ENCODE peak calls at places on chromosomes 5 and 9, in seven cellular contexts. One of them, this sample, is unnamed.

GRCh38 chr9:112866662-112867274 is 23.9 kb downstream of the SLC46A2 start:
- DNase-seq in fibroblast of pulmonary artery: peak
- DNase-seq in mesothelial cell of epicardium: no peak
- DNase-seq in fibroblast of mammary gland: peak
- DNase-seq in tibial artery: peak
- DNase-seq in astrocyte: no peak
- DNase-seq in heart left ventricle: no peak
- DNase-seq in this sample: no peak

GRCh38 chr9:90941661-90942060 is 140.0 kb downstream of the SYK start:
- DNase-seq in fibroblast of pulmonary artery: no peak
- DNase-seq in mesothelial cell of epicardium: no peak
- DNase-seq in fibroblast of mammary gland: no peak
- DNase-seq in tibial artery: no peak
- DNase-seq in astrocyte: no peak
- DNase-seq in heart left ventricle: no peak
- DNase-seq in this sample: no peak

GRCh38 chr9:114570742-114571141 is 16.8 kb upstream of the ATP6V1G1 start:
- DNase-seq in fibroblast of pulmonary artery: no peak
- DNase-seq in mesothelial cell of epicardium: no peak
- DNase-seq in fibroblast of mammary gland: no peak
- DNase-seq in tibial artery: no peak
- DNase-seq in astrocyte: no peak
- DNase-seq in heart left ventricle: no peak
- DNase-seq in this sample: no peak

GRCh38 chr5:24110019-24110615 is 534.7 kb downstream of the CDH10 start:
- DNase-seq in fibroblast of pulmonary artery: peak
- DNase-seq in mesothelial cell of epicardium: no peak
- DNase-seq in fibroblast of mammary gland: peak
- DNase-seq in tibial artery: no peak
- DNase-seq in astrocyte: peak
- DNase-seq in heart left ventricle: no peak
- DNase-seq in this sample: no peak

GRCh38 chr5:112533315-112533867 is 114.3 kb upstream of the EPB41L4A start:
- DNase-seq in fibroblast of pulmonary artery: no peak
- DNase-seq in mesothelial cell of epicardium: no peak
- DNase-seq in fibroblast of mammary gland: no peak
- DNase-seq in tibial artery: no peak
- DNase-seq in astrocyte: no peak
- DNase-seq in heart left ventricle: no peak
- DNase-seq in this sample: no peak

GRCh38 chr9:128006360-128007024 is 25.7 kb upstream of the EEIG1 start:
- DNase-seq in fibroblast of pulmonary artery: no peak
- DNase-seq in mesothelial cell of epicardium: no peak
- DNase-seq in fibroblast of mammary gland: peak
- DNase-seq in tibial artery: no peak
- DNase-seq in astrocyte: peak
- DNase-seq in heart left ventricle: no peak
- DNase-seq in this sample: peak

GRCh38 chr5:142151436-142152382 is 43.1 kb downstream of the NDFIP1 start:
- DNase-seq in fibroblast of pulmonary artery: peak
- DNase-seq in mesothelial cell of epicardium: no peak
- DNase-seq in fibroblast of mammary gland: peak
- DNase-seq in tibial artery: no peak
- DNase-seq in astrocyte: peak
- DNase-seq in heart left ventricle: no peak
- DNase-seq in this sample: peak

GRCh38 chr9:136978865-136979544 is 1.7 kb downstream of the PTGDS start:
- DNase-seq in fibroblast of pulmonary artery: no peak
- DNase-seq in mesothelial cell of epicardium: no peak
- DNase-seq in fibroblast of mammary gland: no peak
- DNase-seq in tibial artery: no peak
- DNase-seq in astrocyte: no peak
- DNase-seq in heart left ventricle: no peak
- DNase-seq in this sample: no peak

GRCh38 chr5:96226941-96227552 is 206.0 kb downstream of the PCSK1 start:
- DNase-seq in fibroblast of pulmonary artery: peak
- DNase-seq in mesothelial cell of epicardium: no peak
- DNase-seq in fibroblast of mammary gland: peak
- DNase-seq in tibial artery: no peak
- DNase-seq in astrocyte: peak
- DNase-seq in heart left ventricle: peak
- DNase-seq in this sample: peak

GRCh38 chr9:114155263-114155966 is at the start of gene COL27A1:
- DNase-seq in fibroblast of pulmonary artery: peak
- DNase-seq in mesothelial cell of epicardium: peak
- DNase-seq in fibroblast of mammary gland: peak
- DNase-seq in tibial artery: peak
- DNase-seq in astrocyte: peak
- DNase-seq in heart left ventricle: peak
- DNase-seq in this sample: peak

GRCh38 chr9:122442568-122442967 is 35.2 kb downstream of the OR1J1 start:
- DNase-seq in fibroblast of pulmonary artery: no peak
- DNase-seq in mesothelial cell of epicardium: no peak
- DNase-seq in fibroblast of mammary gland: no peak
- DNase-seq in tibial artery: no peak
- DNase-seq in astrocyte: no peak
- DNase-seq in heart left ventricle: no peak
- DNase-seq in this sample: no peak

GRCh38 chr9:122444366-122444765 is 33.4 kb downstream of the OR1J1 start:
- DNase-seq in fibroblast of pulmonary artery: peak
- DNase-seq in mesothelial cell of epicardium: no peak
- DNase-seq in fibroblast of mammary gland: peak
- DNase-seq in tibial artery: no peak
- DNase-seq in astrocyte: peak
- DNase-seq in heart left ventricle: peak
- DNase-seq in this sample: peak

GRCh38 chr9:122446819-122447484 is 30.8 kb downstream of the OR1J1 start:
- DNase-seq in fibroblast of pulmonary artery: peak
- DNase-seq in mesothelial cell of epicardium: no peak
- DNase-seq in fibroblast of mammary gland: no peak
- DNase-seq in tibial artery: no peak
- DNase-seq in astrocyte: peak
- DNase-seq in heart left ventricle: no peak
- DNase-seq in this sample: no peak

GRCh38 chr9:122445155-122445749 is 32.5 kb downstream of the OR1J1 start:
- DNase-seq in fibroblast of pulmonary artery: peak
- DNase-seq in mesothelial cell of epicardium: no peak
- DNase-seq in fibroblast of mammary gland: peak
- DNase-seq in tibial artery: no peak
- DNase-seq in astrocyte: peak
- DNase-seq in heart left ventricle: no peak
- DNase-seq in this sample: peak
- TF ChIP-seq CTCF in fibroblast of pulmonary artery: no peak
- TF ChIP-seq CTCF in mesothelial cell of epicardium: no peak
- TF ChIP-seq CTCF in fibroblast of mammary gland: peak
- TF ChIP-seq CTCF in tibial artery: no peak
- TF ChIP-seq CTCF in astrocyte: no peak
- TF ChIP-seq CTCF in heart left ventricle: no peak
- TF ChIP-seq CTCF in this sample: peak

GRCh38 chr5:127754727-127755126 is 51.5 kb downstream of the CCDC192 start:
- DNase-seq in fibroblast of pulmonary artery: no peak
- DNase-seq in mesothelial cell of epicardium: no peak
- DNase-seq in fibroblast of mammary gland: no peak
- DNase-seq in tibial artery: no peak
- DNase-seq in astrocyte: no peak
- DNase-seq in heart left ventricle: no peak
- DNase-seq in this sample: no peak
- TF ChIP-seq CTCF in fibroblast of pulmonary artery: no peak
- TF ChIP-seq CTCF in mesothelial cell of epicardium: no peak
- TF ChIP-seq CTCF in fibroblast of mammary gland: no peak
- TF ChIP-seq CTCF in tibial artery: no peak
- TF ChIP-seq CTCF in astrocyte: no peak
- TF ChIP-seq CTCF in heart left ventricle: no peak
- TF ChIP-seq CTCF in this sample: no peak

GRCh38 chr5:111071413-111071812 is at the start of gene TSLP:
- DNase-seq in fibroblast of pulmonary artery: no peak
- DNase-seq in mesothelial cell of epicardium: no peak
- DNase-seq in fibroblast of mammary gland: no peak
- DNase-seq in tibial artery: no peak
- DNase-seq in astrocyte: no peak
- DNase-seq in heart left ventricle: no peak
- DNase-seq in this sample: no peak

GRCh38 chr5:111070272-111071134 is 1.0 kb upstream of the TSLP start:
- DNase-seq in fibroblast of pulmonary artery: no peak
- DNase-seq in mesothelial cell of epicardium: peak
- DNase-seq in fibroblast of mammary gland: peak
- DNase-seq in tibial artery: peak
- DNase-seq in astrocyte: peak
- DNase-seq in heart left ventricle: peak
- DNase-seq in this sample: peak

GRCh38 chr5:111074244-111074643 is 2.7 kb downstream of the TSLP start:
- DNase-seq in fibroblast of pulmonary artery: no peak
- DNase-seq in mesothelial cell of epicardium: no peak
- DNase-seq in fibroblast of mammary gland: no peak
- DNase-seq in tibial artery: no peak
- DNase-seq in astrocyte: no peak
- DNase-seq in heart left ventricle: no peak
- DNase-seq in this sample: no peak

GRCh38 chr5:111075520-111075919 is 4.0 kb downstream of the TSLP start:
- DNase-seq in fibroblast of pulmonary artery: peak
- DNase-seq in mesothelial cell of epicardium: no peak
- DNase-seq in fibroblast of mammary gland: peak
- DNase-seq in tibial artery: no peak
- DNase-seq in astrocyte: peak
- DNase-seq in heart left ventricle: no peak
- DNase-seq in this sample: peak

GRCh38 chr5:111072949-111073682 is 1.6 kb downstream of the TSLP start:
- DNase-seq in fibroblast of pulmonary artery: no peak
- DNase-seq in mesothelial cell of epicardium: no peak
- DNase-seq in fibroblast of mammary gland: peak
- DNase-seq in tibial artery: peak
- DNase-seq in astrocyte: peak
- DNase-seq in heart left ventricle: peak
- DNase-seq in this sample: no peak
- TF ChIP-seq CTCF in fibroblast of pulmonary artery: no peak
- TF ChIP-seq CTCF in mesothelial cell of epicardium: no peak
- TF ChIP-seq CTCF in fibroblast of mammary gland: no peak
- TF ChIP-seq CTCF in tibial artery: no peak
- TF ChIP-seq CTCF in astrocyte: no peak
- TF ChIP-seq CTCF in heart left ventricle: no peak
- TF ChIP-seq CTCF in this sample: no peak

GRCh38 chr9:95230046-95230445 is 87.5 kb downstream of the FANCC start:
- DNase-seq in fibroblast of pulmonary artery: no peak
- DNase-seq in mesothelial cell of epicardium: no peak
- DNase-seq in fibroblast of mammary gland: no peak
- DNase-seq in tibial artery: no peak
- DNase-seq in astrocyte: no peak
- DNase-seq in heart left ventricle: no peak
- DNase-seq in this sample: no peak
- TF ChIP-seq CTCF in fibroblast of pulmonary artery: no peak
- TF ChIP-seq CTCF in mesothelial cell of epicardium: no peak
- TF ChIP-seq CTCF in fibroblast of mammary gland: no peak
- TF ChIP-seq CTCF in tibial artery: no peak
- TF ChIP-seq CTCF in astrocyte: no peak
- TF ChIP-seq CTCF in heart left ventricle: no peak
- TF ChIP-seq CTCF in this sample: no peak

This sample was measured in HFFc6.